ENCODE peak calls at places on chromosomes 13 and 19, in eight cellular contexts. D is EH, Z is HepG2, F is A549, T is astrocyte, U is kidney tubule cell, X is IMR-90, K is head of caudate nucleus. L is an unnamed sample.

GRCh38 chr13:82933986-82934385 is 948.3 kb downstream of the SLITRK1 start:
- DNase-seq in U (no peak), X (no peak), Z (no peak), K (no peak), D (no peak), T (no peak), F (no peak), L (no peak)

GRCh38 chr19:44796701-44797115 is 12.2 kb upstream of the BCAM start:
- DNase-seq in T (peak; percentile 14), Z (peak; percentile 96), D (peak; percentile 11), X (peak; percentile 23), F (no peak), U (no peak), K (no peak), L (peak; percentile 91)

GRCh38 chr13:50226515-50227147 is 211.4 kb downstream of the KCNRG start:
- DNase-seq in U (no peak), D (no peak), Z (no peak), K (no peak), F (no peak), X (no peak), T (no peak), L (no peak)

GRCh38 chr13:102597029-102598015 is 536 bp downstream of the TPP2 start:
- DNase-seq in D (peak; percentile 52), Z (no peak), F (no peak), X (peak; percentile 52), K (no peak), U (peak; percentile 33), T (peak; percentile 45), L (no peak)

GRCh38 chr13:102596147-102597028 is at the start of gene TPP2:
- DNase-seq in D (peak; percentile 98), U (peak; percentile 99), K (peak; percentile 99), T (peak; percentile 93), Z (peak; percentile 94), F (peak; percentile 92), X (peak; percentile 98), L (peak; percentile 97)

GRCh38 chr13:94168784-94169512 is 310.5 kb downstream of the DCT start:
- DNase-seq in X (peak; percentile 33), T (peak; percentile 67), U (no peak), Z (no peak), F (no peak), D (no peak), K (no peak), L (no peak)

GRCh38 chr13:107276936-107277335 is 709.0 kb upstream of the ARGLU1 start:
- DNase-seq in Z (no peak), U (no peak), F (no peak), D (no peak), X (peak; percentile 22), T (no peak), K (no peak), L (no peak)

GRCh38 chr13:94195715-94196114 is 283.8 kb downstream of the DCT start:
- DNase-seq in D (peak; percentile 87), X (peak; percentile 96), T (peak; percentile 98), K (no peak), U (peak; percentile 92), Z (no peak), F (no peak), L (no peak)

GRCh38 chr19:42129399-42130253 is 2.6 kb downstream of the POU2F2 start:
- DNase-seq in T (no peak), K (peak; percentile 13), D (peak; percentile 54), F (no peak), Z (no peak), X (peak; percentile 33), U (no peak), L (no peak)

GRCh38 chr13:97975280-97975850 is 21.9 kb downstream of the IPO5 start:
- DNase-seq in U (no peak), Z (no peak), X (no peak), D (no peak), K (no peak), T (no peak), F (no peak), L (no peak)

GRCh38 chr13:99190147-99190985 is 10.3 kb upstream of the UBAC2 start:
- DNase-seq in U (no peak), Z (no peak), X (no peak), D (no peak), K (no peak), F (no peak), T (no peak), L (no peak)

GRCh38 chr13:110916671-110917142 is 1.8 kb upstream of the ANKRD10 start:
- DNase-seq in K (no peak), D (peak; percentile 94), X (peak; percentile 79), F (no peak), Z (no peak), T (peak; percentile 90), U (peak; percentile 73), L (no peak)

GRCh38 chr13:21671793-21672680 is 1.2 kb downstream of the FGF9 start:
- DNase-seq in X (no peak), F (no peak), Z (no peak), K (no peak), U (no peak), T (no peak), D (no peak), L (no peak)

GRCh38 chr13:110438211-110438610 is 123.3 kb downstream of the RAB20 start:
- DNase-seq in K (no peak), T (no peak), F (no peak), Z (no peak), D (no peak), U (no peak), X (no peak), L (no peak)

GRCh38 chr13:110387451-110388140 is 80.5 kb downstream of the COL4A2 start:
- DNase-seq in X (peak; percentile 84), K (no peak), F (no peak), D (peak; percentile 79), Z (no peak), U (peak; percentile 45), T (no peak), L (no peak)

GRCh38 chr19:30649934-30650614 is 277.9 kb downstream of the ZNF536 start:
- DNase-seq in K (peak; percentile 58), T (peak; percentile 18), D (peak; percentile 45), Z (peak; percentile 57), F (peak; percentile 87), X (peak; percentile 51), U (peak; percentile 49), L (peak; percentile 21)

GRCh38 chr19:11234486-11235075 is 4.8 kb upstream of the ANGPTL8 start:
- DNase-seq in D (no peak), T (no peak), U (no peak), F (no peak), Z (peak; percentile 75), X (no peak), K (no peak), L (no peak)

GRCh38 chr13:113930711-113931637 is 42.9 kb downstream of the C13orf46 start:
- DNase-seq in F (no peak), D (no peak), U (no peak), Z (no peak), X (no peak), T (no peak), K (no peak), L (no peak)

GRCh38 chr19:14731200-14731599 is 41.4 kb downstream of the ZNF333 start:
- DNase-seq in U (no peak), X (no peak), T (no peak), K (no peak), D (no peak), F (peak; percentile 14), Z (peak; percentile 65), L (no peak)

GRCh38 chr13:23020246-23020843 is 160.4 kb upstream of the SGCG start:
- DNase-seq in K (peak; percentile 27), Z (peak; percentile 53), T (peak; percentile 23), D (peak; percentile 58), U (peak; percentile 74), F (peak; percentile 1), X (peak; percentile 57), L (peak; percentile 1)

GRCh38 chr19:36488816-36489138 is 584 bp downstream of the ZNF566 start:
- DNase-seq in D (no peak), K (peak; percentile 21), X (no peak), F (peak; percentile 64), Z (peak; percentile 39), T (no peak), U (no peak), L (no peak)